ENCODE peak calls at places on chromosome 22, in seven cellular contexts. P is heart left ventricle; L is HCT116; O is neuronal stem cell; H is left ventricle myocardium inferior; K is CD8-positive, alpha-beta T cell; E is A549. B is an unnamed sample. For H3K9me3, the result is how much of the 10 kb centered on the place peaks cover.

GRCh38 chr22:41539146-41540005 is 4.9 kb downstream of the POLR3H start:
- DNase-seq in P (no peak), L (no peak), O (no peak), H (no peak), K (no peak), E (no peak), B (no peak)

GRCh38 chr22:40324468-40325305 is 21.6 kb upstream of the ADSL start:
- DNase-seq in P (no peak), L (no peak), O (no peak), H (no peak), K (peak), E (no peak), B (peak)

GRCh38 chr22:28016781-28017557 is 97.9 kb upstream of the PITPNB start:
- DNase-seq in P (peak), L (no peak), O (no peak), H (peak), K (no peak), E (no peak), B (no peak)

GRCh38 chr22:20439556-20439927 is 1.9 kb upstream of the SCARF2 start:
- DNase-seq in P (peak), L (no peak), O (no peak), H (no peak), K (no peak), E (no peak), B (no peak)

GRCh38 chr22:43424201-43424600 is 12.4 kb downstream of the MPPED1 start:
- DNase-seq in P (no peak), L (no peak), O (no peak), H (no peak), K (no peak), E (no peak), B (no peak)

GRCh38 chr22:28031383-28031922 is 112.4 kb upstream of the PITPNB start:
- DNase-seq in P (no peak), L (no peak), O (no peak), H (no peak), K (no peak), E (no peak), B (no peak)

GRCh38 chr22:20992056-20992442 is 9.9 kb downstream of the THAP7 start:
- DNase-seq in P (no peak), L (no peak), O (no peak), H (no peak), K (peak), E (no peak), B (no peak)

GRCh38 chr22:33438273-33438672 is 380.1 kb upstream of the SYN3 start:
- DNase-seq in P (no peak), L (no peak), O (no peak), H (no peak), K (no peak), E (peak), B (no peak)

GRCh38 chr22:42912049-42912448 is 55.0 kb upstream of the ARFGAP3 start:
- DNase-seq in P (no peak), L (no peak), O (no peak), H (no peak), K (no peak), E (no peak), B (no peak)

GRCh38 chr22:38755155-38755910 is 465 bp downstream of the SUN2 start:
- DNase-seq in P (peak), L (no peak), O (peak), H (peak), K (peak), E (peak), B (peak)

GRCh38 chr22:37222440-37222971 is 10.2 kb upstream of the SSTR3 start:
- DNase-seq in P (no peak), L (no peak), O (no peak), H (no peak), K (peak), E (no peak), B (peak)

GRCh38 chr22:35839811-35840739 is 122.4 kb downstream of the APOL5 start:
- DNase-seq in P (peak), L (peak), O (peak), H (peak), K (peak), E (peak), B (no peak)

GRCh38 chr22:36144886-36145541 is 15.5 kb downstream of the APOL3 start:
- DNase-seq in P (peak), L (peak), O (peak), H (peak), K (peak), E (peak), B (no peak)

GRCh38 chr22:32880061-32880460 is 78.6 kb downstream of the TIMP3 start:
- DNase-seq in P (no peak), L (no peak), O (no peak), H (no peak), K (no peak), E (no peak), B (no peak)

GRCh38 chr22:36211237-36211881 is 9.8 kb upstream of the APOL4 start:
- DNase-seq in P (peak), L (no peak), O (no peak), H (no peak), K (no peak), E (no peak), B (no peak)

GRCh38 chr22:38271927-38272372 is 860 bp downstream of the TMEM184B start:
- DNase-seq in P (no peak), L (no peak), O (no peak), H (no peak), K (no peak), E (no peak), B (peak)

GRCh38 chr22:37241351-37242142 is 2.5 kb downstream of the RAC2 start:
- DNase-seq in P (no peak), L (no peak), O (no peak), H (no peak), K (peak), E (no peak), B (peak)

GRCh38 chr22:25774575-25775026 is 32.6 kb downstream of the MYO18B start:
- DNase-seq in P (no peak), L (no peak), O (peak), H (no peak), K (no peak), E (no peak), B (no peak)

GRCh38 chr22:28410050-28410816 is 269.4 kb downstream of the TTC28 start:
- DNase-seq in P (no peak), L (no peak), O (no peak), H (no peak), K (no peak), E (no peak), B (no peak)

GRCh38 chr22:42717197-42717967 is 3.3 kb downstream of the A4GALT start:
- DNase-seq in P (no peak), L (no peak), O (no peak), H (no peak), K (no peak), E (peak), B (no peak)

GRCh38 chr22:38941488-38941987 is 15.9 kb upstream of the APOBEC3A start:
- DNase-seq in P (no peak), L (no peak), O (no peak), H (no peak), K (no peak), E (no peak), B (no peak)

GRCh38 chr22:24585927-24586546 is 6.8 kb downstream of the LRRC75B start:
- DNase-seq in P (no peak), L (no peak), O (no peak), H (no peak), K (no peak), E (no peak), B (no peak)

GRCh38 chr22:38751422-38752346 is 4.1 kb downstream of the SUN2 start:
- DNase-seq in P (peak), L (no peak), O (no peak), H (peak), K (peak), E (no peak), B (peak)

GRCh38 chr22:28141614-28142013 is 222.6 kb upstream of the PITPNB start:
- DNase-seq in P (no peak), L (no peak), O (no peak), H (no peak), K (no peak), E (no peak), B (no peak)

GRCh38 chr22:42434283-42434682 is 2.1 kb upstream of the NFAM1 start:
- DNase-seq in P (peak), L (no peak), O (no peak), H (no peak), K (no peak), E (no peak), B (no peak)

GRCh38 chr22:24455751-24456426 is 28.5 kb downstream of the ADORA2A start:
- DNase-seq in P (peak), L (no peak), O (no peak), H (peak), K (no peak), E (no peak), B (no peak)

GRCh38 chr22:37449281-37449680 is 22.0 kb upstream of the ELFN2 start:
- DNase-seq in P (no peak), L (no peak), O (no peak), H (no peak), K (no peak), E (no peak), B (no peak)

GRCh38 chr22:39205344-39206021 is 39.3 kb downstream of the PDGFB start:
- DNase-seq in P (no peak), L (peak), O (no peak), H (no peak), K (peak), E (peak), B (peak)

GRCh38 chr22:39092111-39092867 is 4.8 kb upstream of the APOBEC3H start:
- DNase-seq in P (no peak), L (no peak), O (no peak), H (no peak), K (no peak), E (no peak), B (peak)

GRCh38 chr22:39739338-39740027 is 154.1 kb downstream of the ENTHD1 start:
- DNase-seq in P (no peak), L (no peak), O (no peak), H (no peak), K (no peak), E (no peak), B (no peak)

GRCh38 chr22:36311386-36312085 is 58.6 kb downstream of the APOL1 start:
- DNase-seq in P (no peak), L (no peak), O (no peak), H (no peak), K (no peak), E (no peak), B (no peak)

GRCh38 chr22:47781024-47781423 is 1018.6 kb downstream of the TBC1D22A start:
- DNase-seq in P (no peak), L (no peak), O (no peak), H (no peak), K (no peak), E (no peak), B (no peak)
- H3K9me3 ChIP-seq in P (under half), L (under half), O (under half), H (under half), K (under half), E (under half), B (under half)

GRCh38 chr22:17984114-17984513 is 40.2 kb downstream of the MICAL3 start:
- DNase-seq in P (no peak), L (no peak), O (no peak), H (no peak), K (no peak), E (no peak), B (no peak)

GRCh38 chr22:17981497-17981896 is 42.9 kb downstream of the MICAL3 start:
- DNase-seq in P (no peak), L (no peak), O (no peak), H (no peak), K (no peak), E (no peak), B (no peak)

GRCh38 chr22:17988800-17989513 is 35.4 kb downstream of the MICAL3 start:
- DNase-seq in P (no peak), L (no peak), O (no peak), H (no peak), K (no peak), E (no peak), B (no peak)

GRCh38 chr22:17982572-17983141 is 41.7 kb downstream of the MICAL3 start:
- DNase-seq in P (no peak), L (no peak), O (no peak), H (no peak), K (no peak), E (no peak), B (no peak)

DNA sequence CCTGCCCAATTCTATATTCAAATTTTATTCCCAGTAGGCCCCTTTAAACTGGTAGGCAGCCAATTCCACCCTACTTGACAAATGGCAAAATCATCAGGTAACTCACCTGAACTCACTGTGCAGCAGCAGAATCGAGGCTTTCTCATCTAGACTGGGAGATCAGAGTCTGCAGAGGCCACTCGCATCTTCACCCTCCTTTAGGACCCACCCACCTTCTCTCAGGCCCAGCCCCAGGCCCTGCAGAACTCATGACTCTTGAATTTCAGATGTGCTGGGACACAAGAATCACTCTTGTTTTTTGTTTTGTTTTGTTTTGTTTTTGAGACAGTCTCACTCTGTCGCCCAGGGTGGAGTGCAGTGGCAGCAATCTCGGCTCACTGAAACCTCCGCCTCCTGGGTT is 38.8 kb downstream of the MICAL3 start:
- DNase-seq in P (no peak), L (no peak), O (no peak), H (no peak), K (no peak), E (no peak), B (no peak)
- H3K27ac ChIP-seq in P (no peak), L (no peak), O (no peak), H (no peak), K (no peak), E (no peak), B (no peak)

DNA sequence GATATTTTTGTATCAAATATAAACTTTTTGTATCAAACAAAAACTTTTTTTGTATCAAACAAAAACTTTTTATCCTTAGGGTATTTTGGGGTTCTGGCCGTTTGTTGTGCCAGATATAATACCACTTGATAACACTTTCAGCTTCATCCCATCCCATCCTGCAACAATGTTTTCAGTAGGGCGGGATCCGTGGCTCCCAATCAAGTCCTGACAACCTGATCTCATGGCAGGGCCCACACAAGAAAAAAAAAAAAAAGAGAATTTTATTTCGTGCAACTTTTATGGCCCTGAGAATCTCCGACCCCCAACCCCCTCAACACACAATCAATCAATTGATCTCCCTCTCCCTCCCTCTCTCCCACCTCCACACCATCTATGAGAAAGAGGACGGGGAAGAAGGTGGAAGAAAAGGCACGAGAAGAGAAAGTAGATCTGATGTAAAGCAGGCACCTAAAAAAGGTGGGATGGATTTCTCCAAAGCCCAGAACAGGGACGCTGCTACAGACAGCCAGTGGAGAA is 4749.6 kb upstream of the OR11H1 start:
- DNase-seq in P (no peak), L (no peak), O (no peak), H (no peak), K (no peak), E (no peak), B (no peak)
- H3K9me3 ChIP-seq in P (under half), L (under half), O (under half), H (under half), K (under half), E (under half), B (under half)

GRCh38 chr22:19115628-19116027 is 6.6 kb downstream of the DGCR2 start:
- DNase-seq in P (no peak), L (no peak), O (no peak), H (no peak), K (no peak), E (no peak), B (no peak)
- H3K27ac ChIP-seq in P (no peak), L (no peak), O (no peak), H (no peak), K (no peak), E (no peak), B (no peak)

GRCh38 chr22:48745842-48746788 is 1081.6 kb downstream of the BRD1 start:
- DNase-seq in P (no peak), L (no peak), O (no peak), H (no peak), K (no peak), E (no peak), B (no peak)
- H3K9me3 ChIP-seq in P (under half), L (under half), O (under half), H (under half), K (under half), E (under half), B (under half)

GRCh38 chr22:23144926-23145906 is at the start of gene RAB36:
- DNase-seq in P (peak), L (peak), O (peak), H (peak), K (peak), E (peak), B (peak)
- H3K27ac ChIP-seq in P (no peak), L (peak), O (peak), H (peak), K (peak), E (peak), B (peak)

GRCh38 chr22:47295982-47296381 is 533.5 kb downstream of the TBC1D22A start:
- DNase-seq in P (no peak), L (no peak), O (no peak), H (no peak), K (no peak), E (no peak), B (no peak)

GRCh38 chr22:47298017-47298820 is 535.8 kb downstream of the TBC1D22A start:
- DNase-seq in P (no peak), L (no peak), O (no peak), H (no peak), K (no peak), E (no peak), B (no peak)

GRCh38 chr22:47299211-47299878 is 536.9 kb downstream of the TBC1D22A start:
- DNase-seq in P (no peak), L (no peak), O (no peak), H (no peak), K (no peak), E (no peak), B (no peak)

GRCh38 chr22:47296405-47297260 is 534.2 kb downstream of the TBC1D22A start:
- DNase-seq in P (no peak), L (no peak), O (no peak), H (no peak), K (no peak), E (no peak), B (no peak)

DNA sequence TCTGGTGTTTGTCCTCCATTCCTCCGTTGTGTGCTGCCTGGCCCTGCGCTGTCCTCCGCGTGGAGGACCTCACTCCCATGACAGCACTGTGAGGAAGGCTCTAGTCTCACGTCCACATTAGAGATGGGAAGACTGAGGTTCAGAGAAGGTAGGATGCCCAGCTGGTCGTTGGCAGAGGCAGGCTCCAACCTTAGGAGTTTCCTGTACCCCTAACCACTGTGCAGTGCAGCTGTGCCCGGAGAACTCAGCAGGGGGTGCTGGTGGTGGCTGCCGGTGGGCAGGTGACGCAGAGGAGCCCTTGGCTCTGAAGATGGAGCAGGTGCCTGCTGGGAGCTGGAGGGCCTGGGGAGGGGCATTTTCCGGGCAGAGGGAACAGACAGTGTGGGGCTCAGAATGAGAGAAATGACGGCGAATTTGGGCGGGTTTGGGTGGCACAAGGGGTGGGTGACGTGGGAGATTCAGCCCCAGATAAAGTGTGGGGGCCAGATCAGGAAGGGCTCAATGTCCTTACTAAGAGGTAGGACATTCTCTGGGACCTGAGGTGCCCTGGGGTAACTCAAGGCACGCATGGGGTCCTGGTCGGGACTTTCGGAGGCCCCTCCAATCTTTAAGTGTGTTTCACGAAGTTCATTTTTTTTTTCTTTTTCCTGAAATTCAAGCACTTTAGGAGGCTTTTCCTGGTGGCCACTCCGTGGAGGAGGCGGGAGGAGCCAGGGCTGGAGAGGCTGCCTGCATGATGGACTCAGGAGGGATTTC is 535.0 kb downstream of the TBC1D22A start:
- DNase-seq in P (no peak), L (no peak), O (no peak), H (no peak), K (no peak), E (no peak), B (no peak)
- H3K9me3 ChIP-seq in P (under half), L (under half), O (under half), H (under half), K (under half), E (under half), B (under half)

GRCh38 chr22:45251828-45252227 is 11.1 kb upstream of the KIAA0930 start:
- DNase-seq in P (no peak), L (no peak), O (no peak), H (no peak), K (no peak), E (no peak), B (no peak)

GRCh38 chr22:45248832-45249561 is 8.3 kb upstream of the KIAA0930 start:
- DNase-seq in P (no peak), L (no peak), O (no peak), H (no peak), K (no peak), E (no peak), B (no peak)

GRCh38 chr22:45240810-45241631 is at the start of gene KIAA0930:
- DNase-seq in P (peak), L (peak), O (peak), H (peak), K (peak), E (peak), B (peak)

GRCh38 chr22:45242778-45243191 is 2.1 kb upstream of the KIAA0930 start:
- DNase-seq in P (no peak), L (no peak), O (no peak), H (no peak), K (no peak), E (peak), B (no peak)

DNA sequence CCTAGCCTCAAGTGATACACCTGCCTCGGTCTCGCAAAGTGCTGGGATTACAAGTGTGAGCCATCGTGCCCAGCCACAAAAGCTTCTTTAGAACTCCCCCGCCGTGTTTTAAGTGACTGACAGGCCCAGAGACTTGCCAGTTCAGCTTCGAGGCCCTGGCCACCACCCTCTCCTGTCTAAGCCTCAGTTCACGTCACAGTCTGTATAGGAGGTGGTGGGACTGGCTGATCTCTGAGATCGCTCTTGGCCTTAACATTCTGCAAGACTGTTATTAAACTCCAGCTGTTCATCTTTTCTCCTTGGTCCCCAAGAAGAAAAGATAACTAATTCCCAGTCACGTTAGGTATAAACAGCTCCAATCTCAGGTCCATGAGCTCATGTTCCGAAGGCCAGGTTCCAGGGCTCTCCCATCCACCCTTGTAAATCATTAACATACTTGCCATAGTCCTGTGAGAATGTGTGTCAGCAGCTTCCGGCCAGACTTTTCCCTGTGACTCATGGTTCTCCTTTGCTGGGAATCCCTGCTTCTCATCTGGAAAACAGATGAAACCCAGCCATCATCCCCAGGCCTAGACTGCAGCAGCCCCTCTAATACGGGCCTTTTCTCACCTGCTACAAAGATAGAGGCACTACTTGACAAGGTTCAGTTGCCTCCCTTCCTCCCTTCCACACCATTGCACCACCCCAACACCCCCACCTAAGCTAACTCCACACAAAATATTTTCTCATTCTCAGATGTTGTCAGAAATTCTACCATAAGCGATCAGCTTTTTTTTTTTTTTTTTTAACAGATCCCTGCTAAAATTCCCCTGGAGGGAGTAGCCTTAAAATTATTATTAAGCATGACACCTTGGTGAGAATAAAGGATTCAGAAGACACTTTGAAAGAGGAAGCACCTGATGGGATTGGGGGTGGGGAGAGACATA is 5.6 kb upstream of the KIAA0930 start:
- DNase-seq in P (no peak), L (peak), O (no peak), H (no peak), K (no peak), E (peak), B (no peak)
- H3K27ac ChIP-seq in P (no peak), L (peak), O (no peak), H (peak), K (no peak), E (peak), B (no peak)